ENCODE peak calls at places on chromosome 9, in ten cellular contexts. One of them, this sample, is unnamed.

GRCh38 chr9:97046228-97046627 is 7.3 kb upstream of the CTSV start:
- DNase-seq in ovary: no peak
- DNase-seq in upper lobe of left lung: no peak
- DNase-seq in HepG2: peak; percentile 36
- DNase-seq in A549: peak; percentile 34
- DNase-seq in stomach: peak; percentile 76
- DNase-seq in transverse colon: peak; percentile 75
- DNase-seq in K562: no peak
- DNase-seq in H1: peak; percentile 66
- DNase-seq in suprapubic skin: peak; percentile 66
- DNase-seq in this sample: no peak

GRCh38 chr9:108671156-108671555 is 184.6 kb downstream of the ACTL7B start:
- DNase-seq in stomach: no peak
- DNase-seq in K562: no peak
- DNase-seq in H1: no peak
- DNase-seq in suprapubic skin: no peak
- DNase-seq in A549: peak; percentile 45
- DNase-seq in ovary: no peak
- DNase-seq in transverse colon: no peak
- DNase-seq in HepG2: peak; percentile 17
- DNase-seq in upper lobe of left lung: no peak
- DNase-seq in this sample: no peak

GRCh38 chr9:37046683-37047082 is 12.6 kb upstream of the PAX5 start:
- DNase-seq in H1: no peak
- DNase-seq in K562: no peak
- DNase-seq in suprapubic skin: no peak
- DNase-seq in upper lobe of left lung: no peak
- DNase-seq in ovary: no peak
- DNase-seq in transverse colon: no peak
- DNase-seq in A549: no peak
- DNase-seq in HepG2: no peak
- DNase-seq in stomach: no peak
- DNase-seq in this sample: no peak

GRCh38 chr9:22040760-22041159 is 31.7 kb upstream of the CDKN2B start:
- DNase-seq in HepG2: no peak
- DNase-seq in transverse colon: no peak
- DNase-seq in upper lobe of left lung: no peak
- DNase-seq in stomach: no peak
- DNase-seq in A549: no peak
- DNase-seq in suprapubic skin: no peak
- DNase-seq in K562: no peak
- DNase-seq in H1: no peak
- DNase-seq in ovary: no peak
- DNase-seq in this sample: no peak

GRCh38 chr9:95379630-95380029 is 62.1 kb upstream of the FANCC start:
- DNase-seq in ovary: no peak
- DNase-seq in transverse colon: no peak
- DNase-seq in stomach: no peak
- DNase-seq in A549: peak; percentile 16
- DNase-seq in K562: no peak
- DNase-seq in H1: peak; percentile 41
- DNase-seq in suprapubic skin: no peak
- DNase-seq in HepG2: no peak
- DNase-seq in upper lobe of left lung: no peak
- DNase-seq in this sample: no peak

GRCh38 chr9:33463151-33463550 is 10.6 kb downstream of the NOL6 start:
- DNase-seq in K562: no peak
- DNase-seq in A549: no peak
- DNase-seq in ovary: no peak
- DNase-seq in HepG2: no peak
- DNase-seq in stomach: no peak
- DNase-seq in transverse colon: no peak
- DNase-seq in suprapubic skin: no peak
- DNase-seq in H1: no peak
- DNase-seq in upper lobe of left lung: no peak
- DNase-seq in this sample: no peak

GRCh38 chr9:121483049-121483448 is 16.6 kb downstream of the GGTA1 start:
- DNase-seq in A549: no peak
- DNase-seq in transverse colon: no peak
- DNase-seq in stomach: no peak
- DNase-seq in suprapubic skin: no peak
- DNase-seq in upper lobe of left lung: no peak
- DNase-seq in H1: no peak
- DNase-seq in HepG2: peak; percentile 67
- DNase-seq in ovary: no peak
- DNase-seq in K562: peak; percentile 54
- DNase-seq in this sample: no peak

GRCh38 chr9:112489876-112490661 is 3.4 kb downstream of the KIAA1958 start:
- DNase-seq in K562: no peak
- DNase-seq in transverse colon: no peak
- DNase-seq in stomach: no peak
- DNase-seq in HepG2: peak; percentile 45
- DNase-seq in H1: no peak
- DNase-seq in upper lobe of left lung: no peak
- DNase-seq in ovary: no peak
- DNase-seq in A549: no peak
- DNase-seq in suprapubic skin: no peak
- DNase-seq in this sample: no peak

GRCh38 chr9:129714393-129715051 is 38.3 kb downstream of the PTGES start:
- DNase-seq in transverse colon: no peak
- DNase-seq in suprapubic skin: no peak
- DNase-seq in H1: no peak
- DNase-seq in A549: no peak
- DNase-seq in stomach: no peak
- DNase-seq in upper lobe of left lung: no peak
- DNase-seq in HepG2: no peak
- DNase-seq in ovary: no peak
- DNase-seq in K562: no peak
- DNase-seq in this sample: no peak

GRCh38 chr9:129716091-129716490 is 36.8 kb downstream of the PTGES start:
- DNase-seq in upper lobe of left lung: no peak
- DNase-seq in HepG2: no peak
- DNase-seq in stomach: no peak
- DNase-seq in A549: no peak
- DNase-seq in suprapubic skin: no peak
- DNase-seq in transverse colon: no peak
- DNase-seq in ovary: no peak
- DNase-seq in H1: no peak
- DNase-seq in K562: no peak
- DNase-seq in this sample: no peak

GRCh38 chr9:129708799-129709198 is 43.4 kb downstream of the PRRX2 start:
- DNase-seq in A549: no peak
- DNase-seq in K562: no peak
- DNase-seq in upper lobe of left lung: no peak
- DNase-seq in transverse colon: no peak
- DNase-seq in HepG2: no peak
- DNase-seq in ovary: no peak
- DNase-seq in H1: no peak
- DNase-seq in suprapubic skin: no peak
- DNase-seq in stomach: no peak
- DNase-seq in this sample: no peak

GRCh38 chr9:129709471-129710460 is 43.1 kb downstream of the PTGES start:
- DNase-seq in upper lobe of left lung: no peak
- DNase-seq in transverse colon: no peak
- DNase-seq in stomach: no peak
- DNase-seq in A549: no peak
- DNase-seq in H1: no peak
- DNase-seq in HepG2: no peak
- DNase-seq in suprapubic skin: no peak
- DNase-seq in ovary: no peak
- DNase-seq in K562: no peak
- DNase-seq in this sample: no peak

DNA sequence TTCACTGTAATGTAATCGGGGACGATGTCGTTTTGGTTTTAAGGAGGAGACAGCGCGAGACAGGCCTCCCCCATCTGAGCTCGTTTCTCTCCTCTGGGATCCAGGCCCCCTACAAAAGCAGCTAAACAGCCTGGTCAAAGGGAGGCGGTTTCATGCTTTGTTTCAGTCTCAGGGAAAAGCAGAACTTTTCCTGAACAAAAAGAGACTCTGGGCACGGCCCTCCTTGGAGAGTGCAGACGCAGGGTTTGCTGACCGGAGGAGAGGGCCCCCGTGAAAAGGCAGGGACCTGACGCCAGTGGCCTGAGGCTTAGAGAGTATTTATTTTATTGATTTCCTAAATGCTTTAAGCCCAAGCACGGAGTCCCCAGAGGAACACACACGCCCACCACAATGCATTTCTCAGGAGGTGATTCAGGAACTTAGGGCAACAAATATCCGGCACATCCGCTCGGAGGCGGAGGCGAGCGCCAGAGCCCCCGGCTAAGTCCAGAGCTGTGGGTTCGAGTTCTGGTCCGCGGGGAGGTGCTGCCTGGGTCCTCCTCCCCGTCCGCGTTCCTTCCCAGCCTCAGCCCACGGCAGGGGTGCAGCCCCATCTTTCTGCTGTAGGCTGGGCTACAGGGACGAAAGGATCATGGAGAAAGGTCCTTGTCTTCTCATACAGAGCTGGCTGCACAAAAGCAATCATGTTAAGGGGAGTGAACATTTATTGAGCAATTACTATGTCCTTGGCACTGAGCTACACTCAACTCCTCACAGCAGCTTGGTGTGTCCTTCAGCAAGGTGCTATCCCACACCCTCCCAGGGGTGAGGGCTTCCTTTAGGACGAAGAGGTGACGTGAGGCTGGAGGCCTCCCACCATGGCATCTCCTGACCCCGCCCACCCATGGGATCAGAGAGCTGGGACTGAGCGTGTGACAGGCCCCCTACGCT is 40.0 kb downstream of the PTGES start:
- DNase-seq in H1: no peak
- DNase-seq in transverse colon: no peak
- DNase-seq in K562: no peak
- DNase-seq in HepG2: no peak
- DNase-seq in A549: no peak
- DNase-seq in suprapubic skin: no peak
- DNase-seq in upper lobe of left lung: no peak
- DNase-seq in stomach: no peak
- DNase-seq in ovary: no peak
- DNase-seq in this sample: no peak
- TF ChIP-seq EP300 in H1: no peak
- TF ChIP-seq EP300 in transverse colon: no peak
- TF ChIP-seq EP300 in K562: no peak
- TF ChIP-seq EP300 in HepG2: no peak
- TF ChIP-seq EP300 in A549: no peak
- TF ChIP-seq EP300 in suprapubic skin: no peak
- TF ChIP-seq EP300 in upper lobe of left lung: no peak
- TF ChIP-seq EP300 in stomach: no peak
- TF ChIP-seq EP300 in ovary: no peak
- TF ChIP-seq EP300 in this sample: no peak

DNA sequence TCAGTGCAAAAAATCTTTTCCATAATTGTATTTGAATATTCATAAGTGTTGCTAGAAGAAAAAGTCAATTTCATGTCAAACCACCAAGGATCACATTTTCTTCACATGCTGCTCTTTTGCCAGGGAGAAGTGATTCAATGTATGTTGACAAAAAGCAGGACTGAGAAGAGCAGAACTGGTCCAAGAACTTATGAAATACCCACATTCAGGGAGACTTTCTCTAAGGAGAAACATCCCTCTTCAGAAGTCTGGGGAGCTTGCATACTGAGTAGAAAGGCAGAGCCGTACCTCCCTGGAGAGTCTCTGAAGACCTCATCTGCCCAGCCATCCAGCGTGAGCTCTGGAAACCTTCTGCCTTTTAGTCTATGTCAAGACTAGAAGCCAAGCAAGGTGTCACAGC is 6.6 kb upstream of the NXNL2 start:
- DNase-seq in H1: no peak
- DNase-seq in transverse colon: no peak
- DNase-seq in A549: no peak
- DNase-seq in K562: no peak
- DNase-seq in suprapubic skin: no peak
- DNase-seq in ovary: no peak
- DNase-seq in HepG2: no peak
- DNase-seq in stomach: no peak
- DNase-seq in upper lobe of left lung: no peak
- DNase-seq in this sample: no peak
- H3K4me1 ChIP-seq in H1: no peaks in the 10 kb centered on the region
- H3K4me1 ChIP-seq in transverse colon: no peaks in the 10 kb centered on the region
- H3K4me1 ChIP-seq in A549: peaks cover 35% of the 10 kb centered on the region
- H3K4me1 ChIP-seq in K562: no peaks in the 10 kb centered on the region
- H3K4me1 ChIP-seq in suprapubic skin: peaks cover 8% of the 10 kb centered on the region
- H3K4me1 ChIP-seq in ovary: peaks cover 14% of the 10 kb centered on the region
- H3K4me1 ChIP-seq in HepG2: peaks cover 38% of the 10 kb centered on the region
- H3K4me1 ChIP-seq in stomach: no peaks in the 10 kb centered on the region
- H3K4me1 ChIP-seq in upper lobe of left lung: no peaks in the 10 kb centered on the region
- H3K4me1 ChIP-seq in this sample: no peaks in the 10 kb centered on the region

GRCh38 chr9:137023157-137023556 is 4.9 kb downstream of the ABCA2 start:
- DNase-seq in upper lobe of left lung: no peak
- DNase-seq in suprapubic skin: no peak
- DNase-seq in H1: no peak
- DNase-seq in HepG2: no peak
- DNase-seq in ovary: no peak
- DNase-seq in transverse colon: no peak
- DNase-seq in A549: no peak
- DNase-seq in stomach: no peak
- DNase-seq in K562: no peak
- DNase-seq in this sample: no peak

GRCh38 chr9:137020771-137021573 is 7.1 kb downstream of the ABCA2 start:
- DNase-seq in HepG2: no peak
- DNase-seq in H1: no peak
- DNase-seq in upper lobe of left lung: peak; percentile 81
- DNase-seq in K562: no peak
- DNase-seq in stomach: no peak
- DNase-seq in transverse colon: no peak
- DNase-seq in A549: no peak
- DNase-seq in ovary: no peak
- DNase-seq in suprapubic skin: no peak
- DNase-seq in this sample: no peak

GRCh38 chr9:137021574-137021978 is 6.5 kb downstream of the ABCA2 start:
- DNase-seq in HepG2: peak; percentile 51
- DNase-seq in stomach: no peak
- DNase-seq in A549: no peak
- DNase-seq in ovary: no peak
- DNase-seq in H1: no peak
- DNase-seq in suprapubic skin: no peak
- DNase-seq in K562: no peak
- DNase-seq in upper lobe of left lung: no peak
- DNase-seq in transverse colon: no peak
- DNase-seq in this sample: no peak

GRCh38 chr9:137022620-137023008 is 5.4 kb downstream of the ABCA2 start:
- DNase-seq in suprapubic skin: no peak
- DNase-seq in K562: no peak
- DNase-seq in upper lobe of left lung: peak; percentile 75
- DNase-seq in H1: no peak
- DNase-seq in stomach: no peak
- DNase-seq in transverse colon: no peak
- DNase-seq in A549: no peak
- DNase-seq in ovary: no peak
- DNase-seq in HepG2: no peak
- DNase-seq in this sample: no peak

DNA sequence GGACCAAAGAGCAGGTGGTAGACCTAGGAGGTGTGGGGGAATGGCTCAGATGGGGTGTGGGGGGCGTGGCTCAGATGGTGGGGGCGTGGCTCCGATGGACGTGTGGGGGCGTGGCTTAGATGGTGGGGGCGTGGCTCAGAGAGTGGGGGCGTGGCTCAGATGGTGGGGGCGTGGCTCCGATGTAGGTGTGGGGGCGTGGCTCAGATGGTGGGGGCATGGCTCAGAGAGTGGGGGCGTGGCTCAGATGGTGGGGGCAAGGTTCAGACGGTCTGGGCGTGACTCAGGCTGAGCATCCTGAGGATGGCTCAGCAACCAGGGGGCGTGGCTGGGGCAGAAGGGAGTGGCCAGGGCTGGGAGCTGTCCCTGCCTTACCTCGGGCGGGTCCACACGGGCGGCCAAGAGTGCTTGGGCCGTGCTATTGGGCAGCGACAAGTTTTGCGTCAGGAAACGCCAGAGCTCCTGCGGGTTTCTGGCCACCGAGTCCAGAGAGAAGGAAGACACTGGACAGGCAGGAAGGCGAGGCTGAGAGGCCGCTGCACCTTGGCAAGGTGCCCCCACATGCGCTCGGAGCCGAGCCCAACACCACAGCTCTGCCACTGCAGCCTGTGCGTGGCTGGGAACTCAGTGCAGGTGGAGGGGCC is 5.9 kb downstream of the ABCA2 start:
- DNase-seq in transverse colon: peak; percentile 97
- DNase-seq in suprapubic skin: no peak
- DNase-seq in stomach: peak; percentile 84
- DNase-seq in H1: peak; percentile 95
- DNase-seq in A549: peak; percentile 94
- DNase-seq in ovary: no peak
- DNase-seq in upper lobe of left lung: peak; percentile 84
- DNase-seq in HepG2: peak; percentile 88
- DNase-seq in K562: peak; percentile 94
- DNase-seq in this sample: no peak
- TF ChIP-seq POLR2A in transverse colon: peak; percentile 65
- TF ChIP-seq POLR2A in suprapubic skin: no peak
- TF ChIP-seq POLR2A in stomach: no peak
- TF ChIP-seq POLR2A in H1: no peak
- TF ChIP-seq POLR2A in A549: no peak
- TF ChIP-seq POLR2A in ovary: no peak
- TF ChIP-seq POLR2A in upper lobe of left lung: no peak
- TF ChIP-seq POLR2A in HepG2: no peak
- TF ChIP-seq POLR2A in K562: no peak
- TF ChIP-seq POLR2A in this sample: no peak

DNA sequence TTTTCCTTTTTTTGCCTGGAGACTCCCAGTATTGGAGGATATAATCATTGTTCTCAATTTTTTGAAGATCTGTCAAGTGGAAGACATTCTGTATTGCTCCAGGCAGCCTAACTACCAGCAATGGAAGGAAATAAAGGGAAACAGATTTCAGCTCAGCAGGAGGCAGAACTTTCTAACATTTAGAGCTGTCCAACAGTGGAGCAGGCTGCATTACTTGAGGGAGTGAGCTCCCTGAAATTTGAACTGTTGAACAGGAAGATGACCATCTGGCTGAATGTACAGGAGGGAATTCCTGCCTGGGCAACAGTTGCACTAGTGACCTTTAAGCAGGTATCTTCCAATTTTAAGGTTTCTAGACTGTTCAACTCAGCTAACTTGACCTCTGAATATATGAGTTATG is 1.1 kb upstream of the GAPVD1 start:
- DNase-seq in suprapubic skin: no peak
- DNase-seq in stomach: no peak
- DNase-seq in upper lobe of left lung: no peak
- DNase-seq in transverse colon: no peak
- DNase-seq in HepG2: peak; percentile 28
- DNase-seq in ovary: no peak
- DNase-seq in A549: no peak
- DNase-seq in K562: no peak
- DNase-seq in H1: no peak
- DNase-seq in this sample: no peak
- TF ChIP-seq EP300 in suprapubic skin: no peak
- TF ChIP-seq EP300 in stomach: no peak
- TF ChIP-seq EP300 in upper lobe of left lung: no peak
- TF ChIP-seq EP300 in transverse colon: no peak
- TF ChIP-seq EP300 in HepG2: no peak
- TF ChIP-seq EP300 in ovary: no peak
- TF ChIP-seq EP300 in A549: no peak
- TF ChIP-seq EP300 in K562: no peak
- TF ChIP-seq EP300 in H1: no peak
- TF ChIP-seq EP300 in this sample: no peak